ENCODE peak calls at places on chromosome 4, in nine cellular contexts. S is choroid plexus epithelial cell, O is HFF-Myc, H is HEK293T, A is mucosa of descending colon, Y is testis, F is NCI-H748 treated with DMSO at 0.1 percent for 48 hours, U is AG09319, T is ascending aorta. R is an unnamed sample.

GRCh38 chr4:137300776-137301175 is 231.5 kb downstream of the PCDH18 start:
- DNase-seq in S (no peak), O (no peak), H (no peak), A (no peak), Y (no peak), F (no peak), U (no peak), T (no peak), R (no peak)

GRCh38 chr4:5385741-5386251 is 322.6 kb downstream of the EVC2 start:
- DNase-seq in S (no peak), O (no peak), H (no peak), A (peak), Y (no peak), F (no peak), U (no peak), T (no peak), R (no peak)

GRCh38 chr4:1512738-1513660 is 106.8 kb upstream of the NKX1-1 start:
- DNase-seq in S (peak), O (no peak), H (peak), A (peak), Y (peak), F (no peak), U (no peak), T (no peak), R (peak)

GRCh38 chr4:39365931-39366771 is at the start of gene RFC1:
- DNase-seq in S (peak), O (peak), H (peak), A (peak), Y (peak), F (peak), U (peak), T (peak), R (peak)

GRCh38 chr4:98950925-98951324 is 22.0 kb upstream of the EIF4E start:
- DNase-seq in S (no peak), O (no peak), H (no peak), A (no peak), Y (no peak), F (no peak), U (no peak), T (no peak), R (no peak)

GRCh38 chr4:114108869-114109268 is 129.4 kb upstream of the ARSJ start:
- DNase-seq in S (peak), O (peak), H (no peak), A (no peak), Y (no peak), F (no peak), U (no peak), T (no peak), R (no peak)

GRCh38 chr4:1554876-1555265 is 129.2 kb downstream of the FAM53A start:
- DNase-seq in S (no peak), O (no peak), H (no peak), A (no peak), Y (no peak), F (no peak), U (no peak), T (no peak), R (no peak)

GRCh38 chr4:10173754-10174749 is 57.5 kb upstream of the WDR1 start:
- DNase-seq in S (no peak), O (no peak), H (no peak), A (peak), Y (no peak), F (no peak), U (no peak), T (no peak), R (peak)

GRCh38 chr4:148126825-148127224 is 315.4 kb downstream of the NR3C2 start:
- DNase-seq in S (peak), O (no peak), H (no peak), A (no peak), Y (no peak), F (no peak), U (no peak), T (no peak), R (no peak)

GRCh38 chr4:99966692-99967091 is 16.6 kb upstream of the H2AZ1 start:
- DNase-seq in S (peak), O (no peak), H (no peak), A (no peak), Y (no peak), F (no peak), U (no peak), T (no peak), R (no peak)

R was measured in lower lobe of right lung.